ENCODE peak calls at places on chromosomes 13 and 19, in five cellular contexts. One of them, this sample, is unnamed.

GRCh38 chr13:110524484-110525254 is 36.9 kb downstream of the RAB20 start:
- DNase-seq in CD4-positive, alpha-beta memory T cell: no peak
- DNase-seq in mucosa of gallbladder: peak; percentile 69
- DNase-seq in amniotic stem cell: no peak
- DNase-seq in choroid plexus epithelial cell: no peak
- DNase-seq in this sample: no peak

GRCh38 chr13:44051923-44052322 is 172.2 kb downstream of the LACC1 start:
- DNase-seq in CD4-positive, alpha-beta memory T cell: no peak
- DNase-seq in mucosa of gallbladder: no peak
- DNase-seq in amniotic stem cell: no peak
- DNase-seq in choroid plexus epithelial cell: peak; percentile 63
- DNase-seq in this sample: no peak

GRCh38 chr13:110645750-110646149 is 30.4 kb downstream of the NAXD start:
- DNase-seq in CD4-positive, alpha-beta memory T cell: no peak
- DNase-seq in mucosa of gallbladder: no peak
- DNase-seq in amniotic stem cell: no peak
- DNase-seq in choroid plexus epithelial cell: no peak
- DNase-seq in this sample: no peak

GRCh38 chr13:49368688-49369087 is 75.2 kb downstream of the CAB39L start:
- DNase-seq in CD4-positive, alpha-beta memory T cell: no peak
- DNase-seq in mucosa of gallbladder: no peak
- DNase-seq in amniotic stem cell: no peak
- DNase-seq in choroid plexus epithelial cell: no peak
- DNase-seq in this sample: no peak

GRCh38 chr19:4368128-4368820 is 24.9 kb downstream of the MPND start:
- DNase-seq in CD4-positive, alpha-beta memory T cell: peak; percentile 55
- DNase-seq in mucosa of gallbladder: no peak
- DNase-seq in amniotic stem cell: no peak
- DNase-seq in choroid plexus epithelial cell: peak; percentile 27
- DNase-seq in this sample: no peak

GRCh38 chr19:36420961-36421748 is 2.7 kb upstream of the ZFP82 start:
- DNase-seq in CD4-positive, alpha-beta memory T cell: no peak
- DNase-seq in mucosa of gallbladder: peak; percentile 14
- DNase-seq in amniotic stem cell: no peak
- DNase-seq in choroid plexus epithelial cell: peak; percentile 57
- DNase-seq in this sample: no peak

GRCh38 chr13:44140146-44140545 is 233.5 kb upstream of the SERP2 start:
- DNase-seq in CD4-positive, alpha-beta memory T cell: no peak
- DNase-seq in mucosa of gallbladder: peak; percentile 23
- DNase-seq in amniotic stem cell: no peak
- DNase-seq in choroid plexus epithelial cell: no peak
- DNase-seq in this sample: no peak

GRCh38 chr19:4724252-4724514 is 541 bp upstream of the DPP9 start:
- DNase-seq in CD4-positive, alpha-beta memory T cell: no peak
- DNase-seq in mucosa of gallbladder: no peak
- DNase-seq in amniotic stem cell: no peak
- DNase-seq in choroid plexus epithelial cell: no peak
- DNase-seq in this sample: no peak

GRCh38 chr13:99687728-99688397 is 186.6 kb downstream of the TM9SF2 start:
- DNase-seq in CD4-positive, alpha-beta memory T cell: no peak
- DNase-seq in mucosa of gallbladder: no peak
- DNase-seq in amniotic stem cell: no peak
- DNase-seq in choroid plexus epithelial cell: peak; percentile 89
- DNase-seq in this sample: no peak

GRCh38 chr19:51364200-51365106 is 1.7 kb downstream of the ETFB start:
- DNase-seq in CD4-positive, alpha-beta memory T cell: no peak
- DNase-seq in mucosa of gallbladder: no peak
- DNase-seq in amniotic stem cell: no peak
- DNase-seq in choroid plexus epithelial cell: peak; percentile 43
- DNase-seq in this sample: no peak

GRCh38 chr19:49200238-49200862 is 42.8 kb downstream of the TRPM4 start:
- DNase-seq in CD4-positive, alpha-beta memory T cell: no peak
- DNase-seq in mucosa of gallbladder: no peak
- DNase-seq in amniotic stem cell: no peak
- DNase-seq in choroid plexus epithelial cell: peak; percentile 11
- DNase-seq in this sample: no peak

GRCh38 chr13:41603917-41604316 is 146.6 kb downstream of the RGCC start:
- DNase-seq in CD4-positive, alpha-beta memory T cell: no peak
- DNase-seq in mucosa of gallbladder: no peak
- DNase-seq in amniotic stem cell: no peak
- DNase-seq in choroid plexus epithelial cell: peak; percentile 75
- DNase-seq in this sample: no peak

GRCh38 chr13:31172535-31172934 is 10.8 kb upstream of the HSPH1 start:
- DNase-seq in CD4-positive, alpha-beta memory T cell: no peak
- DNase-seq in mucosa of gallbladder: no peak
- DNase-seq in amniotic stem cell: peak; percentile 6
- DNase-seq in choroid plexus epithelial cell: peak; percentile 91
- DNase-seq in this sample: peak; percentile 74

GRCh38 chr19:16575282-16575681 is 3.1 kb upstream of the SLC35E1 start:
- DNase-seq in CD4-positive, alpha-beta memory T cell: no peak
- DNase-seq in mucosa of gallbladder: no peak
- DNase-seq in amniotic stem cell: no peak
- DNase-seq in choroid plexus epithelial cell: no peak
- DNase-seq in this sample: no peak

GRCh38 chr13:97028441-97029299 is 34.4 kb upstream of the OXGR1 start:
- DNase-seq in CD4-positive, alpha-beta memory T cell: no peak
- DNase-seq in mucosa of gallbladder: peak; percentile 59
- DNase-seq in amniotic stem cell: no peak
- DNase-seq in choroid plexus epithelial cell: peak; percentile 68
- DNase-seq in this sample: no peak

GRCh38 chr19:48445256-48445605 is 552 bp upstream of the GRWD1 start:
- DNase-seq in CD4-positive, alpha-beta memory T cell: no peak
- DNase-seq in mucosa of gallbladder: peak; percentile 63
- DNase-seq in amniotic stem cell: peak; percentile 70
- DNase-seq in choroid plexus epithelial cell: peak; percentile 98
- DNase-seq in this sample: peak; percentile 82

GRCh38 chr19:4647676-4648644 is 8.6 kb downstream of the TNFAIP8L1 start:
- DNase-seq in CD4-positive, alpha-beta memory T cell: no peak
- DNase-seq in mucosa of gallbladder: no peak
- DNase-seq in amniotic stem cell: no peak
- DNase-seq in choroid plexus epithelial cell: peak; percentile 63
- DNase-seq in this sample: no peak

GRCh38 chr19:18520848-18521691 is 800 bp downstream of the ELL start:
- DNase-seq in CD4-positive, alpha-beta memory T cell: peak; percentile 56
- DNase-seq in mucosa of gallbladder: peak; percentile 41
- DNase-seq in amniotic stem cell: no peak
- DNase-seq in choroid plexus epithelial cell: no peak
- DNase-seq in this sample: peak; percentile 24

GRCh38 chr19:32858155-32858554 is 11.4 kb downstream of the SLC7A9 start:
- DNase-seq in CD4-positive, alpha-beta memory T cell: no peak
- DNase-seq in mucosa of gallbladder: no peak
- DNase-seq in amniotic stem cell: no peak
- DNase-seq in choroid plexus epithelial cell: no peak
- DNase-seq in this sample: no peak

GRCh38 chr19:49878744-49879070 is 1.2 kb downstream of the TBC1D17 start:
- DNase-seq in CD4-positive, alpha-beta memory T cell: no peak
- DNase-seq in mucosa of gallbladder: no peak
- DNase-seq in amniotic stem cell: no peak
- DNase-seq in choroid plexus epithelial cell: no peak
- DNase-seq in this sample: no peak

GRCh38 chr13:32863596-32863995 is 152.6 kb upstream of the KL start:
- DNase-seq in CD4-positive, alpha-beta memory T cell: no peak
- DNase-seq in mucosa of gallbladder: no peak
- DNase-seq in amniotic stem cell: no peak
- DNase-seq in choroid plexus epithelial cell: no peak
- DNase-seq in this sample: no peak

GRCh38 chr13:98834254-98834960 is 81.9 kb upstream of the SLC15A1 start:
- DNase-seq in CD4-positive, alpha-beta memory T cell: no peak
- DNase-seq in mucosa of gallbladder: no peak
- DNase-seq in amniotic stem cell: no peak
- DNase-seq in choroid plexus epithelial cell: peak; percentile 14
- DNase-seq in this sample: no peak

GRCh38 chr19:41612483-41612882 is 14.4 kb downstream of the CEACAM4 start:
- DNase-seq in CD4-positive, alpha-beta memory T cell: no peak
- DNase-seq in mucosa of gallbladder: no peak
- DNase-seq in amniotic stem cell: no peak
- DNase-seq in choroid plexus epithelial cell: no peak
- DNase-seq in this sample: no peak

GRCh38 chr13:109271061-109271460 is 515.3 kb downstream of the IRS2 start:
- DNase-seq in CD4-positive, alpha-beta memory T cell: no peak
- DNase-seq in mucosa of gallbladder: no peak
- DNase-seq in amniotic stem cell: no peak
- DNase-seq in choroid plexus epithelial cell: no peak
- DNase-seq in this sample: no peak

GRCh38 chr19:17294051-17294891 is 9.0 kb downstream of the ABHD8 start:
- DNase-seq in CD4-positive, alpha-beta memory T cell: peak; percentile 60
- DNase-seq in mucosa of gallbladder: no peak
- DNase-seq in amniotic stem cell: no peak
- DNase-seq in choroid plexus epithelial cell: no peak
- DNase-seq in this sample: no peak

GRCh38 chr19:2634228-2634951 is 68.1 kb downstream of the GNG7 start:
- DNase-seq in CD4-positive, alpha-beta memory T cell: peak; percentile 16
- DNase-seq in mucosa of gallbladder: no peak
- DNase-seq in amniotic stem cell: no peak
- DNase-seq in choroid plexus epithelial cell: peak; percentile 60
- DNase-seq in this sample: no peak

GRCh38 chr13:30179547-30180256 is 127.6 kb downstream of the KATNAL1 start:
- DNase-seq in CD4-positive, alpha-beta memory T cell: no peak
- DNase-seq in mucosa of gallbladder: no peak
- DNase-seq in amniotic stem cell: no peak
- DNase-seq in choroid plexus epithelial cell: no peak
- DNase-seq in this sample: no peak

GRCh38 chr19:45781282-45782161 is 768 bp downstream of the DMPK start:
- DNase-seq in CD4-positive, alpha-beta memory T cell: no peak
- DNase-seq in mucosa of gallbladder: no peak
- DNase-seq in amniotic stem cell: no peak
- DNase-seq in choroid plexus epithelial cell: no peak
- DNase-seq in this sample: no peak

GRCh38 chr13:29868581-29868980 is 18.2 kb upstream of the UBL3 start:
- DNase-seq in CD4-positive, alpha-beta memory T cell: no peak
- DNase-seq in mucosa of gallbladder: no peak
- DNase-seq in amniotic stem cell: no peak
- DNase-seq in choroid plexus epithelial cell: no peak
- DNase-seq in this sample: no peak

GRCh38 chr13:33510350-33510749 is 224.8 kb upstream of the STARD13 start:
- DNase-seq in CD4-positive, alpha-beta memory T cell: no peak
- DNase-seq in mucosa of gallbladder: no peak
- DNase-seq in amniotic stem cell: no peak
- DNase-seq in choroid plexus epithelial cell: no peak
- DNase-seq in this sample: no peak

GRCh38 chr19:32875428-32875827 is 5.9 kb upstream of the SLC7A9 start:
- DNase-seq in CD4-positive, alpha-beta memory T cell: no peak
- DNase-seq in mucosa of gallbladder: no peak
- DNase-seq in amniotic stem cell: no peak
- DNase-seq in choroid plexus epithelial cell: no peak
- DNase-seq in this sample: no peak

This sample was measured in HS-27A.